ENCODE peak calls at places on chromosomes 12 and 14, in seven cellular contexts. Q is astrocyte of the spinal cord, L is BE2C, N is GM03348, W is stromal cell of bone marrow, K is prostate gland, M is cardiac septum. X is an unnamed sample.

GRCh38 chr12:89210277-89210676 is 142.0 kb downstream of the DUSP6 start:
- DNase-seq in L (no peak), M (no peak), Q (no peak), N (no peak), W (no peak), K (no peak), X (no peak)

GRCh38 chr12:124754949-124755800 is 108.5 kb downstream of the SCARB1 start:
- DNase-seq in L (no peak), Q (peak), N (peak), K (peak), W (no peak), M (peak), X (peak)

GRCh38 chr12:58443273-58443980 is 476.9 kb downstream of the LRIG3 start:
- DNase-seq in K (no peak), M (no peak), Q (no peak), W (no peak), N (no peak), L (no peak), X (no peak)

GRCh38 chr12:1590083-1590979 is 4.0 kb downstream of the FBXL14 start:
- DNase-seq in K (no peak), L (no peak), Q (peak), M (no peak), N (peak), W (no peak), X (no peak)

GRCh38 chr12:52230364-52231281 is 2.4 kb upstream of the KRT7 start:
- DNase-seq in N (peak), L (no peak), W (peak), Q (peak), M (peak), K (no peak), X (no peak)

GRCh38 chr14:63182967-63183366 is 21.3 kb upstream of the RHOJ start:
- DNase-seq in Q (no peak), K (no peak), N (no peak), W (no peak), L (no peak), M (no peak), X (no peak)

GRCh38 chr12:107368586-107368985 is 275.2 kb upstream of the CRY1 start:
- DNase-seq in N (no peak), L (no peak), K (no peak), W (no peak), Q (no peak), M (peak), X (no peak)

GRCh38 chr14:99728231-99728920 is 44.3 kb downstream of the CYP46A1 start:
- DNase-seq in Q (no peak), K (no peak), M (peak), L (no peak), W (no peak), N (no peak), X (no peak)

GRCh38 chr12:29216797-29217583 is 67.9 kb downstream of the FAR2 start:
- DNase-seq in L (peak), M (no peak), W (peak), K (no peak), N (peak), Q (peak), X (no peak)

GRCh38 chr12:91204416-91204815 is 21.8 kb upstream of the DCN start:
- DNase-seq in K (no peak), Q (no peak), M (no peak), W (no peak), N (no peak), L (no peak), X (no peak)

GRCh38 chr12:29889737-29890136 is 106.0 kb upstream of the TMTC1 start:
- DNase-seq in M (no peak), K (peak), Q (peak), W (peak), N (no peak), L (peak), X (no peak)

GRCh38 chr14:55913324-55914035 is 204.7 kb upstream of the PELI2 start:
- DNase-seq in W (peak), N (peak), L (no peak), Q (peak), K (no peak), M (no peak), X (no peak)

GRCh38 chr14:68172664-68173063 is 353.1 kb downstream of the RAD51B start:
- DNase-seq in M (no peak), L (no peak), Q (no peak), N (no peak), W (no peak), K (peak), X (no peak)

GRCh38 chr14:65115615-65116014 is 13.3 kb upstream of the MAX start:
- DNase-seq in L (no peak), N (no peak), W (no peak), Q (no peak), K (no peak), M (no peak), X (no peak)

GRCh38 chr12:67595365-67595764 is 53.2 kb upstream of the DYRK2 start:
- DNase-seq in M (no peak), Q (no peak), L (no peak), N (no peak), W (no peak), K (no peak), X (no peak)

GRCh38 chr12:65778268-65779090 is 45.8 kb upstream of the HMGA2 start:
- DNase-seq in L (no peak), N (peak), W (peak), K (no peak), M (no peak), Q (peak), X (no peak)

GRCh38 chr12:2795291-2796186 is 769 bp downstream of the FKBP4 start:
- DNase-seq in L (peak), Q (peak), K (peak), N (peak), M (peak), W (peak), X (peak)

GRCh38 chr12:96218989-96219678 is 25.0 kb downstream of the ELK3 start:
- DNase-seq in W (no peak), K (no peak), L (no peak), Q (no peak), M (no peak), N (no peak), X (no peak)